ENCODE peak calls at places on chromosomes 4 and X, in six cellular contexts. V, F, C, W, Q and D are unnamed samples.

GRCh38 chrX:123311486-123311885 is 127.4 kb downstream of the GRIA3 start:
- DNase-seq in C (no peak), V (no peak), F (no peak), Q (no peak), W (no peak), D (no peak)

GRCh38 chr4:137674066-137674465 is 141.8 kb upstream of the PCDH18 start:
- DNase-seq in Q (peak; percentile 75), F (peak; percentile 34), C (no peak), W (no peak), V (no peak), D (peak; percentile 32)

GRCh38 chrX:45083314-45083713 is 117.4 kb downstream of the DIPK2B start:
- DNase-seq in C (no peak), V (no peak), W (no peak), F (no peak), Q (no peak), D (no peak)

GRCh38 chr4:185838104-185838452 is 26.1 kb upstream of the SORBS2 start:
- DNase-seq in W (no peak), C (no peak), Q (no peak), V (no peak), F (no peak), D (no peak)

GRCh38 chr4:114464873-114465272 is 133.7 kb upstream of the UGT8 start:
- DNase-seq in Q (no peak), W (no peak), F (no peak), C (no peak), V (no peak), D (no peak)

GRCh38 chr4:112327950-112328349 is 30.8 kb downstream of the ALPK1 start:
- DNase-seq in F (peak; percentile 79), C (peak; percentile 63), V (peak; percentile 26), W (peak; percentile 84), Q (peak; percentile 63), D (peak; percentile 72)

GRCh38 chr4:6381571-6382123 is 90.8 kb downstream of the PPP2R2C start:
- DNase-seq in Q (no peak), C (no peak), V (no peak), F (no peak), W (no peak), D (no peak)

GRCh38 chrX:46953597-46953996 is 41.4 kb downstream of the JADE3 start:
- DNase-seq in Q (no peak), F (peak; percentile 19), C (peak; percentile 66), W (peak; percentile 63), V (no peak), D (peak; percentile 20)

GRCh38 chr4:149264093-149264733 is 551.4 kb downstream of the IQCM start:
- DNase-seq in C (peak; percentile 72), Q (peak; percentile 52), W (peak; percentile 83), F (peak; percentile 58), V (no peak), D (peak; percentile 59)

DNA sequence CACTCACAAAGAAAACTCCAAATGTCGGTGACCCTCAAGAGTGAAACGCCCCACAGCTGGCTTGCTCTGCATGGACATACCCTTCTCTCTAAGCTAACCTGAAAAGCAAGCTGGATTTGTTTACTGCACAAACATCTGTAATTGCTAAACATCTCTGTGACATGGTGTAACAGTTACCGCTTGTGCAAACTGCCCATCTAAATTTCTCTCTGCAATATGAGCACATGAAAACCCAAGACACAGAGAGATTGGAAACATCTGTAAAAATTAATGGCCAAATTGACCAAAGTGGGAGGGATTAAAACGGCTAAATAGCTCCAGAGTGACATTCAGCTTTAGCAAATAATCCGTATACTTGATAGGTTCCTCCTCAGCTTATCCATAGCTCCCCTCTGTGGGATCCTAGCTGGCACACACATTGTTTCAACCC is 155.0 kb upstream of the MAP3K15 start:
- DNase-seq in Q (peak; percentile 24), W (peak; percentile 70), V (no peak), C (no peak), F (peak; percentile 52), D (peak; percentile 33)
- H3K4me3 ChIP-seq in Q (no peak overlapping the region), W (peak overlapping the region; percentile 41), V (no peak overlapping the region), C (no peak overlapping the region), F (peak overlapping the region; percentile 53), D (peak overlapping the region; percentile 38)

GRCh38 chr4:77120888-77121508 is 36.0 kb upstream of the CCNG2 start:
- DNase-seq in F (no peak), Q (peak; percentile 20), C (peak; percentile 10), V (no peak), W (peak; percentile 13), D (no peak)
- TF ChIP-seq CTCF in F (no peak), Q (peak; percentile 21), C (peak; percentile 8), V (no peak), W (peak; percentile 35), D (no peak)

GRCh38 chr4:119627267-119628190 is 1.1 kb downstream of the PDE5A start:
- DNase-seq in Q (no peak), V (no peak), W (peak; percentile 60), F (peak; percentile 80), C (peak; percentile 87), D (peak; percentile 77)
- H3K4me3 ChIP-seq in Q (peak overlapping the region; percentile 72), V (peak overlapping the region; percentile 75), W (peak overlapping the region; percentile 85), F (peak overlapping the region; percentile 92), C (peak overlapping the region; percentile 82), D (peak overlapping the region; percentile 79)

GRCh38 chr4:926538-926937 is 5.6 kb downstream of the GAK start:
- DNase-seq in Q (peak; percentile 11), C (peak; percentile 72), V (no peak), F (peak; percentile 10), W (no peak), D (no peak)
- TF ChIP-seq CTCF in Q (peak; percentile 73), C (peak; percentile 63), V (peak; percentile 64), F (peak; percentile 47), W (peak; percentile 58), D (peak; percentile 50)

GRCh38 chr4:47011189-47011518 is 17.8 kb upstream of the GABRA4 start:
- DNase-seq in F (no peak), Q (no peak), V (no peak), W (no peak), C (no peak), D (no peak)
- H3K4me3 ChIP-seq in F (no peak overlapping the region), Q (no peak overlapping the region), V (no peak overlapping the region), W (no peak overlapping the region), C (no peak overlapping the region), D (no peak overlapping the region)

GRCh38 chr4:1856920-1857699 is 1.2 kb upstream of the LETM1 start:
- DNase-seq in C (peak; percentile 56), W (peak; percentile 34), Q (no peak), F (peak; percentile 27), V (no peak), D (no peak)

GRCh38 chr4:1857931-1858330 is 2.0 kb upstream of the LETM1 start:
- DNase-seq in F (no peak), C (no peak), W (no peak), Q (no peak), V (no peak), D (no peak)

GRCh38 chr4:1855334-1856070 is 454 bp downstream of the LETM1 start:
- DNase-seq in C (peak; percentile 45), W (no peak), Q (no peak), F (no peak), V (no peak), D (no peak)

GRCh38 chr4:1854752-1855151 is 1.2 kb downstream of the LETM1 start:
- DNase-seq in V (no peak), C (no peak), Q (no peak), W (no peak), F (no peak), D (no peak)

DNA sequence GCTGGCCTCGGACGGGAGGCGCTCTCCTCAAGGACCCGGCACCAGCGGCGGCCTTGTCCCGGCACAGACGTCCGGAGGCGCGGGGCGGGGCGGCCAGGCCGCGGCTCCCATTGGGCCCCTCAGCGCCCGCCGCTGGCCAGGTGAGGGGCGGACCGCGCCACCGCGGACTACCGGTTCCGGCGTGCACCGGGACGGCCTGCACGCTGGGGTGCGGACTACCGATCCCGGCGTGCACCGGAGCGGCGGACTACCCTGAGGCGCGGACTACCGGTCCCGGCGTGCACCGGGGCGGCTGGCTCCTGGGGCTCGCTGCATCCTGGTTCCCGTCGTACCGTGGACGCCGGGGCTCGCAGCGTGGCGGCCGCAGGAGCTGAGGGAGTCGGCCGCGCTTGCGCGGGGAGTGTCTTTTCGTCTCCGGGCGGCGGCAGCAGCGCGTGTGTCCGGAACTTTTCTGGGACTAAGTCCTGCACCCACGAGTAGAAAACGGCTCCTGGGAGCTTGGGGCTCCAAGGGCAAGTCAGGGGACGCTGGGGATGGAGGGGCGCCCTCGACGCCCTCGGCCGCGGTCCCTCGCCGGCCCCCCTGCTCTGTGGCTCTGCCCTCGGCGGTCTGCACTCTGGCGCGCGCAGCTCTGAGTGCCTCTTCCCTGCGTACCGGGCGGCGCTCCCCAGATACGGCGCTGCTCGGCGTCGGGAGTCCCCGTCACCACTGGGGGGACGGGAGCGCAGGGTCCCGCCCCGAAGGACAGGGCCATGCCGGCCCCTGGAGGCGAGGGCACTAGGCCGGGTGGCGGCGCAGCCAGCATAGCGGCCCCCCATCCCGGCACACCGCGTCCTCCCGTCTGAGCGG is at the start of gene LETM1:
- DNase-seq in C (peak; percentile 99), W (peak; percentile 98), Q (peak; percentile 83), V (peak; percentile 87), F (peak; percentile 92), D (peak; percentile 97)
- TF ChIP-seq CTCF in C (peak; percentile 36), W (peak; percentile 4), Q (no peak), V (peak; percentile 11), F (no peak), D (peak; percentile 1)

GRCh38 chr4:1512738-1513660 is 106.8 kb upstream of the NKX1-1 start:
- DNase-seq in Q (no peak), C (peak; percentile 89), V (no peak), W (peak; percentile 39), F (no peak), D (no peak)
- H3K4me3 ChIP-seq in Q (no peak overlapping the region), C (peak overlapping the region; percentile 47), V (no peak overlapping the region), W (peak overlapping the region; percentile 36), F (no peak overlapping the region), D (no peak overlapping the region)

GRCh38 chr4:138938371-138938699 is 77.2 kb upstream of the NOCT start:
- DNase-seq in V (no peak), C (peak; percentile 54), Q (peak; percentile 60), F (peak; percentile 79), W (peak; percentile 79), D (peak; percentile 55)
- TF ChIP-seq CTCF in V (peak; percentile 57), C (peak; percentile 68), Q (peak; percentile 38), F (peak; percentile 55), W (peak; percentile 53), D (peak; percentile 42)

DNA sequence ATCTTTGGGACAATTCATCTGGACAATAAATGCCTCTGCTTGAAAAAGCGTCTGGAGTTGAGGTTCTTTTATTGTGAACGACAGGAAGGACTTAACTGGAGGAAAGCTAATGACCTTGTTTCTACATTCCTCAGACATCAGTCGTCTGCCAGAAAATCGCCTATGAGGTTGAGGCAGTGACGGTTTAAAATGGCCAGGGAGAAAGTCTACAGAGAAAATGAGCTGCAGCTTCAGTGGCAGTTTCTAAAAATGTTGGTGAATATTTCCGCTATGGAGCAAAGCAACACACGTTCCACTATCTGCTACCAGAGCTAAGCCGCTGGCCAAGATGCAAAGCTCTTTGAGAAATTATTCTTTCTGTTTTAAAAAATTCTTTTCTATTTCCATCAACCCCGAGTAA is 116.9 kb upstream of the GALNT7 start:
- DNase-seq in C (no peak), W (no peak), Q (no peak), V (peak; percentile 69), F (peak; percentile 28), D (peak; percentile 14)
- H3K4me3 ChIP-seq in C (no peak overlapping the region), W (no peak overlapping the region), Q (no peak overlapping the region), V (peak overlapping the region; percentile 34), F (peak overlapping the region; percentile 26), D (no peak overlapping the region)

GRCh38 chr4:55613621-55614020 is 21.6 kb upstream of the PDCL2 start:
- DNase-seq in C (peak; percentile 26), W (no peak), V (no peak), F (no peak), Q (no peak), D (no peak)
- TF ChIP-seq CTCF in C (peak; percentile 15), W (no peak), V (no peak), F (no peak), Q (no peak), D (no peak)